ENCODE peak calls at places on chromosomes 16 and 17, in four cellular contexts. B is A549, R is K562, I is HepG2. A is an unnamed sample.

GRCh38 chr17:28878981-28879380 is 18.6 kb downstream of the FLOT2 start:
- DNase-seq in I (peak), R (peak), B (peak), A (peak)

GRCh38 chr16:31242197-31242596 is 17.6 kb upstream of the ITGAM start:
- DNase-seq in R (peak), I (no peak), B (no peak), A (no peak)

GRCh38 chr17:1413281-1413791 is 13.3 kb upstream of the YWHAE start:
- DNase-seq in B (no peak), I (peak), R (peak), A (no peak)

GRCh38 chr17:57648720-57649119 is 96.4 kb downstream of the CCDC182 start:
- DNase-seq in I (no peak), B (no peak), R (no peak), A (no peak)

GRCh38 chr16:54443352-54443751 is 156.8 kb upstream of the IRX3 start:
- DNase-seq in R (no peak), I (no peak), B (no peak), A (no peak)

GRCh38 chr16:1271380-1271749 is 15.5 kb downstream of the TPSD1 start:
- DNase-seq in R (no peak), B (no peak), I (no peak), A (no peak)

GRCh38 chr17:77126519-77126918 is 14.2 kb upstream of the SEC14L1 start:
- DNase-seq in B (no peak), I (no peak), R (no peak), A (no peak)

GRCh38 chr17:78818932-78819331 is 21.7 kb downstream of the USP36 start:
- DNase-seq in R (no peak), I (no peak), B (no peak), A (no peak)

GRCh38 chr16:28304214-28304613 is 11.9 kb downstream of the SBK1 start:
- DNase-seq in R (peak), B (no peak), I (peak), A (no peak)

GRCh38 chr17:69592692-69593350 is 178.3 kb downstream of the MAP2K6 start:
- DNase-seq in R (no peak), B (no peak), I (no peak), A (no peak)

GRCh38 chr17:40068917-40069750 is 6.4 kb downstream of the THRA start:
- DNase-seq in R (peak), I (no peak), B (no peak), A (peak)

GRCh38 chr17:75078097-75079022 is 9.4 kb upstream of the SLC16A5 start:
- DNase-seq in R (no peak), B (peak), I (no peak), A (no peak)

GRCh38 chr16:27402964-27403600 is 1.1 kb downstream of the IL21R start:
- DNase-seq in I (no peak), B (no peak), R (no peak), A (no peak)

GRCh38 chr16:69105501-69106361 is at the start of gene HAS3:
- DNase-seq in B (peak), I (peak), R (peak), A (peak)

GRCh38 chr16:84874004-84874435 is 54.2 kb downstream of the CRISPLD2 start:
- DNase-seq in B (no peak), I (no peak), R (no peak), A (no peak)

GRCh38 chr17:34757611-34758010 is 178.2 kb downstream of the TMEM132E start:
- DNase-seq in R (no peak), B (no peak), I (no peak), A (no peak)

GRCh38 chr17:34755981-34756669 is 176.7 kb downstream of the TMEM132E start:
- DNase-seq in B (no peak), I (no peak), R (no peak), A (no peak)

GRCh38 chr17:34755371-34755770 is 176.0 kb downstream of the TMEM132E start:
- DNase-seq in R (no peak), B (no peak), I (no peak), A (no peak)

GRCh38 chr17:34757106-34757505 is 177.7 kb downstream of the TMEM132E start:
- DNase-seq in R (no peak), B (no peak), I (no peak), A (no peak)

DNA sequence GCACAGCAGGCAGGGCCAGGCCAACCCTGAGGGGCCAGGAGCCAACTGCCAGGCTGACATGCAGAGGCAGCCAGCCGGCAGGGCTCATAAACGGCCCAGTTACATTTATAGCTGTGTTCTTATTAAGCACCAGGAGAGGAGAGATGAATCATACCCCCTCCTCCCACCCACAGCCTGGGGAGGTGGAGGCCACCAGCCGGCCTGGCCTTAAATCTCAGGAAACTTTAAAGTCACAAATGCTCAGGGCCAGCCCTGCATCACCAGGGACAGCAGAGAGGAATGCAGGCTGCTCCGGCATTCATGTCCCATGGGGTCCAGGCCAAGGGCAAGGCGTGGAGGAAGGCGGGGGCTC is 177.3 kb downstream of the TMEM132E start:
- DNase-seq in R (no peak), I (no peak), B (no peak), A (no peak)
- TF ChIP-seq PHF8 in R (no peak), I (no peak), B (no peak), A (no peak)

GRCh38 chr17:13642188-13642587 is 40.5 kb upstream of the HS3ST3A1 start:
- DNase-seq in R (no peak), I (no peak), B (no peak), A (no peak)

GRCh38 chr17:13643196-13643595 is 41.5 kb upstream of the HS3ST3A1 start:
- DNase-seq in I (no peak), B (no peak), R (no peak), A (no peak)

GRCh38 chr17:13635951-13636350 is 34.2 kb upstream of the HS3ST3A1 start:
- DNase-seq in B (no peak), I (no peak), R (no peak), A (no peak)

GRCh38 chr17:13640559-13640958 is 38.8 kb upstream of the HS3ST3A1 start:
- DNase-seq in I (no peak), B (no peak), R (no peak), A (no peak)

DNA sequence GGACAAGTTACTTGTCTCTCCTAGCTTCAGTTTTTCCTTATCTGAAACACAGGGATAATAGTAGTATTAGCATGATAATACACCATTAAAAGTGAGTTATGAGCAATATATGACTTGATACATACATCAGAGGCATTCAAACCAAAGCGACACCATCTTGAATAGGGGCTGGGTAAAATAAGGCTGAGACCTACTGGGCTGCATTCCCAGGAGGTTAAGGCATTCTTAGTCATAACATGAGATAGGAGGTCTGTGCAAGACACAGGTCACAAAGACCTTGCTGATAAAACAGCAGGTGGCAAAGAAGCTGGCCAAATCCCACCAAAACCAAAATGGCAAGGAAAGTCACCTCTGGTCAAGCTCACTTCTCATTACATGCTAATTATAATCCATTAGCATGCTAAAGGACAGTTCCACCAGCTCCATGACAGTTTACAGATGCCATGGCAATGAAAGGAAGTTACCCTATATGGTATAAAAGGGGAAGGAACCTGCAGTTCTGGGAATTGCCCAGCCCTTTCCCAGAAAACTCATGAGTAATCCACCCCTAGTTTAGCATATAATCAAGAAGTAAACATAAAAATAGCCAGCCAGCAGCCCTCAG is 37.2 kb upstream of the HS3ST3A1 start:
- DNase-seq in B (no peak), I (no peak), R (no peak), A (no peak)
- TF ChIP-seq JUN in B (no peak), I (no peak), R (no peak), A (no peak)

GRCh38 chr17:2885751-2886150 is 89.5 kb downstream of the RAP1GAP2 start:
- DNase-seq in I (no peak), B (no peak), R (no peak), A (no peak)
- TF ChIP-seq PHF8 in I (no peak), B (no peak), R (no peak), A (no peak)

GRCh38 chr16:12436201-12436657 is 367.5 kb downstream of the CPPED1 start:
- DNase-seq in I (no peak), B (no peak), R (no peak), A (peak)
- TF ChIP-seq JUN in I (no peak), B (no peak), R (no peak), A (no peak)

GRCh38 chr17:48162305-48162934 is 54.9 kb downstream of the SNX11 start:
- DNase-seq in R (no peak), I (no peak), B (peak), A (no peak)
- TF ChIP-seq PHF8 in R (no peak), I (no peak), B (no peak), A (no peak)

A was measured in H1.